ENCODE peak calls at places on chromosomes 4 and X, in six cellular contexts. F, S, H, A, Z and Y are unnamed samples. For H3K9me3 and H3K4me1, the result is how much of the 10 kb centered on the place peaks cover.

GRCh38 chr4:71938776-71939175 is 93.0 kb upstream of the NPFFR2 start:
- DNase-seq in F (no peak), S (no peak), H (no peak), A (no peak), Z (no peak), Y (no peak)

GRCh38 chrX:40434947-40435346 is 145.8 kb upstream of the ATP6AP2 start:
- DNase-seq in F (no peak), S (no peak), H (no peak), A (peak), Z (no peak), Y (no peak)

GRCh38 chrX:108439434-108439883 is at the start of gene COL4A5:
- DNase-seq in F (no peak), S (peak), H (no peak), A (peak), Z (no peak), Y (peak)

GRCh38 chrX:134026732-134027311 is 41.4 kb upstream of the GPC3 start:
- DNase-seq in F (no peak), S (no peak), H (peak), A (no peak), Z (no peak), Y (peak)

GRCh38 chr4:6298035-6298434 is 28.4 kb downstream of the WFS1 start:
- DNase-seq in F (no peak), S (no peak), H (no peak), A (no peak), Z (no peak), Y (no peak)

GRCh38 chr4:183242291-183242690 is 77.8 kb downstream of the CLDN22 start:
- DNase-seq in F (no peak), S (no peak), H (no peak), A (no peak), Z (no peak), Y (no peak)

GRCh38 chrX:22748093-22748999 is 251.4 kb upstream of the DDX53 start:
- DNase-seq in F (no peak), S (no peak), H (no peak), A (peak), Z (peak), Y (peak)

GRCh38 chr4:91330555-91331137 is 973.1 kb upstream of the GRID2 start:
- DNase-seq in F (no peak), S (no peak), H (no peak), A (no peak), Z (no peak), Y (no peak)

GRCh38 chrX:56761167-56761566 is 32.1 kb downstream of the NBDY start:
- DNase-seq in F (no peak), S (no peak), H (no peak), A (no peak), Z (no peak), Y (no peak)

GRCh38 chrX:6852869-6853268 is 294.6 kb upstream of the STS start:
- DNase-seq in F (no peak), S (peak), H (no peak), A (no peak), Z (no peak), Y (no peak)

GRCh38 chrX:150813922-150814321 is 84.5 kb downstream of the CD99L2 start:
- DNase-seq in F (no peak), S (no peak), H (no peak), A (no peak), Z (no peak), Y (no peak)

GRCh38 chr4:52869656-52870055 is 7.5 kb downstream of the RASL11B start:
- DNase-seq in F (no peak), S (no peak), H (no peak), A (no peak), Z (no peak), Y (no peak)

GRCh38 chr4:23978031-23978430 is 88.2 kb upstream of the PPARGC1A start:
- DNase-seq in F (no peak), S (no peak), H (no peak), A (no peak), Z (no peak), Y (no peak)

GRCh38 chrX:105307762-105308161 is 87.3 kb upstream of the TEX13A start:
- DNase-seq in F (no peak), S (no peak), H (no peak), A (no peak), Z (no peak), Y (no peak)

GRCh38 chr4:18980516-18981233 is 959.1 kb upstream of the LCORL start:
- DNase-seq in F (no peak), S (peak), H (no peak), A (no peak), Z (no peak), Y (no peak)

GRCh38 chrX:13254076-13254785 is 65.6 kb downstream of the ATXN3L start:
- DNase-seq in F (no peak), S (no peak), H (no peak), A (peak), Z (no peak), Y (no peak)

GRCh38 chr4:159070742-159071141 is 32.1 kb upstream of the RAPGEF2 start:
- DNase-seq in F (no peak), S (no peak), H (peak), A (no peak), Z (no peak), Y (no peak)

GRCh38 chrX:78652971-78653822 is 5.9 kb downstream of the RTL3 start:
- DNase-seq in F (no peak), S (peak), H (no peak), A (no peak), Z (no peak), Y (no peak)

GRCh38 chrX:9866633-9867032 is 80.4 kb downstream of the SHROOM2 start:
- DNase-seq in F (no peak), S (no peak), H (no peak), A (no peak), Z (no peak), Y (no peak)

GRCh38 chrX:141176586-141177451 is at the start of gene LDOC1:
- DNase-seq in F (peak), S (peak), H (peak), A (peak), Z (peak), Y (peak)

GRCh38 chr4:98150092-98150761 is 7.0 kb upstream of the STPG2 start:
- DNase-seq in F (no peak), S (no peak), H (no peak), A (no peak), Z (no peak), Y (no peak)

GRCh38 chr4:172995161-172995560 is 173.4 kb upstream of the GALNT7 start:
- DNase-seq in F (no peak), S (no peak), H (no peak), A (no peak), Z (no peak), Y (no peak)

GRCh38 chrX:152876931-152877840 is 20.7 kb upstream of the ZNF185 start:
- DNase-seq in F (no peak), S (no peak), H (no peak), A (no peak), Z (no peak), Y (no peak)

GRCh38 chr4:140326395-140326993 is 47.0 kb upstream of the SCOC start:
- DNase-seq in F (no peak), S (no peak), H (no peak), A (no peak), Z (no peak), Y (no peak)

GRCh38 chrX:103311401-103311785 is 603 bp upstream of the BEX2 start:
- DNase-seq in F (no peak), S (no peak), H (no peak), A (no peak), Z (no peak), Y (no peak)

GRCh38 chr4:151169223-151169622 is 69.8 kb downstream of the RPS3A start:
- DNase-seq in F (no peak), S (no peak), H (peak), A (peak), Z (no peak), Y (peak)

GRCh38 chrX:51889851-51890250 is 3.6 kb upstream of the MAGED1 start:
- DNase-seq in F (no peak), S (no peak), H (no peak), A (no peak), Z (no peak), Y (no peak)

GRCh38 chr4:145808848-145809512 is 129.0 kb downstream of the C4orf51 start:
- DNase-seq in F (no peak), S (no peak), H (no peak), A (no peak), Z (no peak), Y (no peak)

GRCh38 chrX:134685662-134686061 is 27.4 kb upstream of the PLAC1 start:
- DNase-seq in F (no peak), S (no peak), H (no peak), A (peak), Z (no peak), Y (no peak)

GRCh38 chr4:5045099-5045498 is 6.2 kb upstream of the STK32B start:
- DNase-seq in F (no peak), S (no peak), H (no peak), A (peak), Z (no peak), Y (no peak)

GRCh38 chr4:126727461-126727860 is 905.3 kb upstream of the INTU start:
- DNase-seq in F (no peak), S (peak), H (no peak), A (no peak), Z (no peak), Y (no peak)

DNA sequence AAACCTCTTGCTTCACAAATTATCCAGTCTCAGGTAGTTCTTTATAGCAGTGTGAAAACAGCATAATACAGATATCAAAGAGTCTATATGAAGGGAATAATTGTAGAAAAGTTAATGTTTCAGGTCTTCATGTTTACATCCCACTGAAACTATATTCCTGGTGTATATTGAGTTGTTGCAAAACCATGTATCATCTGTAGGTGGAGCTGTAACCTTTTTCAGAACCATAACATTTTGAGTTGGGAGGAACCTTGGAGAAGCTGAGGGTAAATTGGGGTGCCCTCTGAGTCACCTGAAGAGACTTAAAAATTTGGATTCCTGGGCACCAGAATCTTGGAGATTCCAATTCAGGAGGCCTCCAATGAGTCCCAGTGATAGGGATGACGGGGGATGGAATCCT is 51.9 kb upstream of the TAPT1 start:
- DNase-seq in F (no peak), S (no peak), H (no peak), A (no peak), Z (no peak), Y (no peak)
- TF ChIP-seq CTCF in F (no peak), S (peak), H (no peak), A (no peak), Z (no peak), Y (no peak)

DNA sequence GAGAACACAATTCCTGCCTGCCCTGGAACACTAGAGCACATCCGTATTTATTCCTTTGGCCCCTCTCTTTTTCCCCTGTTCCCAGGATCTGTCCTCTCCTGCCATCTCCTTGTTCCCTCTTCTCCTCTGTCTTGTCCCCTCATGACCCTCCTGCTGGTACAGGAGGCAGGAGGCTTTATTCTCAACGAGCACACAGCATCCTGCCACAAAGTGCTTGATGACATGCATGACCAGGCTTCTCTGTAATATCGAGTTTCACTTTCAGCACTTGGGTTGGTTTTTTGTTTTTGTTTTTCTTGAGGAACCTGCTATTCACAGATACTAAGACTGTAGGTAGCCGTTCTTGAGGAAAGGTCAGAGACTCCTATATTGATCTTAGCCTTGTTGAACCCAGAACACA is 35.3 kb downstream of the NALF2 start:
- DNase-seq in F (no peak), S (no peak), H (no peak), A (no peak), Z (no peak), Y (no peak)
- H3K9me3 ChIP-seq in F (under half), S (under half), H (under half), A (under half), Z (under half), Y (under half)

GRCh38 chr4:153217440-153217839 is 13.2 kb downstream of the TRIM2 start:
- DNase-seq in F (no peak), S (no peak), H (no peak), A (no peak), Z (no peak), Y (no peak)
- H3K4me1 ChIP-seq in F (under half), S (under half), H (under half), A (under half), Z (under half), Y (under half)

GRCh38 chr4:2330119-2331042 is 68.5 kb upstream of the MXD4 start:
- DNase-seq in F (no peak), S (no peak), H (no peak), A (no peak), Z (no peak), Y (no peak)
- TF ChIP-seq CTCF in F (no peak), S (no peak), H (no peak), A (no peak), Z (no peak), Y (no peak)

GRCh38 chr4:58665649-58666048 is 1555.5 kb upstream of the IGFBP7 start:
- DNase-seq in F (no peak), S (no peak), H (no peak), A (no peak), Z (no peak), Y (no peak)
- H3K9me3 ChIP-seq in F (under half), S (under half), H (under half), A (under half), Z (under half), Y (under half)

GRCh38 chr4:89298788-89299152 is 8.8 kb downstream of the GPRIN3 start:
- DNase-seq in F (no peak), S (no peak), H (no peak), A (no peak), Z (no peak), Y (no peak)
- H3K4me1 ChIP-seq in F (under half), S (under half), H (under half), A (under half), Z (half or more), Y (under half)